ENCODE peak calls at places on chromosome 15, in five cellular contexts. V, R, K, W and F are unnamed samples.

GRCh38 chr15:58498821-58499580 is 67.2 kb downstream of the LIPC start:
- DNase-seq in V (peak), R (no peak), K (peak), W (no peak), F (no peak)

GRCh38 chr15:81296673-81297072 is 27.3 kb downstream of the STARD5 start:
- DNase-seq in V (no peak), R (no peak), K (peak), W (peak), F (no peak)

GRCh38 chr15:99343836-99344551 is 92.7 kb downstream of the LRRC28 start:
- DNase-seq in V (no peak), R (no peak), K (peak), W (peak), F (no peak)

GRCh38 chr15:69232144-69232543 is 66.6 kb upstream of the PAQR5 start:
- DNase-seq in V (peak), R (no peak), K (no peak), W (no peak), F (no peak)

GRCh38 chr15:90539789-90540188 is 10.1 kb downstream of the CRTC3 start:
- DNase-seq in V (no peak), R (no peak), K (no peak), W (peak), F (no peak)

GRCh38 chr15:68318931-68319909 is 41.7 kb downstream of the FEM1B start:
- DNase-seq in V (no peak), R (no peak), K (no peak), W (no peak), F (no peak)

GRCh38 chr15:65060641-65061397 is 7.0 kb downstream of the RASL12 start:
- DNase-seq in V (no peak), R (no peak), K (no peak), W (no peak), F (no peak)

GRCh38 chr15:37771462-37771861 is 163.0 kb upstream of the TMCO5A start:
- DNase-seq in V (peak), R (no peak), K (peak), W (no peak), F (no peak)

GRCh38 chr15:98914626-98915025 is 93.0 kb downstream of the PGPEP1L start:
- DNase-seq in V (peak), R (no peak), K (peak), W (no peak), F (no peak)

GRCh38 chr15:63553388-63553791 is 43.8 kb upstream of the FBXL22 start:
- DNase-seq in V (peak), R (no peak), K (peak), W (no peak), F (no peak)

GRCh38 chr15:84685304-84685703 is 27.3 kb upstream of the NMB start:
- DNase-seq in V (peak), R (peak), K (peak), W (no peak), F (peak)

GRCh38 chr15:42175671-42176070 is 19.2 kb upstream of the PLA2G4F start:
- DNase-seq in V (no peak), R (no peak), K (no peak), W (no peak), F (no peak)

GRCh38 chr15:31296304-31297220 is 30.1 kb upstream of the KLF13 start:
- DNase-seq in V (no peak), R (peak), K (no peak), W (no peak), F (no peak)